ENCODE peak calls at places on chromosome 2, in nine cellular contexts. One of them, this sample, is unnamed.

GRCh38 chr2:207819839-207820784 is 50.4 kb upstream of the FZD5 start:
- DNase-seq in psoas muscle: no peak
- DNase-seq in K562: no peak
- DNase-seq in neural progenitor cell: no peak
- DNase-seq in OCI-LY7: no peak
- DNase-seq in keratinocyte: no peak
- DNase-seq in brain microvascular endothelial cell: no peak
- DNase-seq in colonic mucosa: peak; percentile 94
- DNase-seq in CD8-positive, alpha-beta T cell: no peak
- DNase-seq in this sample: no peak

GRCh38 chr2:146844226-146844990 is 1000.4 kb upstream of the ACVR2A start:
- DNase-seq in psoas muscle: no peak
- DNase-seq in K562: no peak
- DNase-seq in neural progenitor cell: no peak
- DNase-seq in OCI-LY7: no peak
- DNase-seq in keratinocyte: no peak
- DNase-seq in brain microvascular endothelial cell: no peak
- DNase-seq in colonic mucosa: no peak
- DNase-seq in CD8-positive, alpha-beta T cell: no peak
- DNase-seq in this sample: no peak

GRCh38 chr2:71831208-71831577 is 316.5 kb downstream of the CYP26B1 start:
- DNase-seq in psoas muscle: peak; percentile 72
- DNase-seq in K562: no peak
- DNase-seq in neural progenitor cell: no peak
- DNase-seq in OCI-LY7: no peak
- DNase-seq in keratinocyte: no peak
- DNase-seq in brain microvascular endothelial cell: peak; percentile 88
- DNase-seq in colonic mucosa: no peak
- DNase-seq in CD8-positive, alpha-beta T cell: no peak
- DNase-seq in this sample: no peak

GRCh38 chr2:229268626-229269025 is 2.5 kb downstream of the PID1 start:
- DNase-seq in psoas muscle: no peak
- DNase-seq in K562: no peak
- DNase-seq in neural progenitor cell: no peak
- DNase-seq in OCI-LY7: no peak
- DNase-seq in keratinocyte: no peak
- DNase-seq in brain microvascular endothelial cell: peak; percentile 44
- DNase-seq in colonic mucosa: no peak
- DNase-seq in CD8-positive, alpha-beta T cell: no peak
- DNase-seq in this sample: no peak

GRCh38 chr2:166610180-166610919 is 116.3 kb upstream of the SCN7A start:
- DNase-seq in psoas muscle: no peak
- DNase-seq in K562: no peak
- DNase-seq in neural progenitor cell: peak; percentile 25
- DNase-seq in OCI-LY7: no peak
- DNase-seq in keratinocyte: no peak
- DNase-seq in brain microvascular endothelial cell: no peak
- DNase-seq in colonic mucosa: no peak
- DNase-seq in CD8-positive, alpha-beta T cell: no peak
- DNase-seq in this sample: no peak

GRCh38 chr2:176817061-176817565 is 395.5 kb upstream of the HNRNPA3 start:
- DNase-seq in psoas muscle: no peak
- DNase-seq in K562: no peak
- DNase-seq in neural progenitor cell: peak; percentile 11
- DNase-seq in OCI-LY7: peak; percentile 15
- DNase-seq in keratinocyte: no peak
- DNase-seq in brain microvascular endothelial cell: no peak
- DNase-seq in colonic mucosa: no peak
- DNase-seq in CD8-positive, alpha-beta T cell: no peak
- DNase-seq in this sample: peak; percentile 12

GRCh38 chr2:197191948-197192338 is 118.6 kb downstream of the ANKRD44 start:
- DNase-seq in psoas muscle: no peak
- DNase-seq in K562: no peak
- DNase-seq in neural progenitor cell: no peak
- DNase-seq in OCI-LY7: peak; percentile 31
- DNase-seq in keratinocyte: no peak
- DNase-seq in brain microvascular endothelial cell: no peak
- DNase-seq in colonic mucosa: no peak
- DNase-seq in CD8-positive, alpha-beta T cell: no peak
- DNase-seq in this sample: no peak

GRCh38 chr2:43762286-43762685 is 11.6 kb upstream of the DYNC2LI1 start:
- DNase-seq in psoas muscle: no peak
- DNase-seq in K562: no peak
- DNase-seq in neural progenitor cell: no peak
- DNase-seq in OCI-LY7: no peak
- DNase-seq in keratinocyte: no peak
- DNase-seq in brain microvascular endothelial cell: no peak
- DNase-seq in colonic mucosa: no peak
- DNase-seq in CD8-positive, alpha-beta T cell: no peak
- DNase-seq in this sample: no peak

DNA sequence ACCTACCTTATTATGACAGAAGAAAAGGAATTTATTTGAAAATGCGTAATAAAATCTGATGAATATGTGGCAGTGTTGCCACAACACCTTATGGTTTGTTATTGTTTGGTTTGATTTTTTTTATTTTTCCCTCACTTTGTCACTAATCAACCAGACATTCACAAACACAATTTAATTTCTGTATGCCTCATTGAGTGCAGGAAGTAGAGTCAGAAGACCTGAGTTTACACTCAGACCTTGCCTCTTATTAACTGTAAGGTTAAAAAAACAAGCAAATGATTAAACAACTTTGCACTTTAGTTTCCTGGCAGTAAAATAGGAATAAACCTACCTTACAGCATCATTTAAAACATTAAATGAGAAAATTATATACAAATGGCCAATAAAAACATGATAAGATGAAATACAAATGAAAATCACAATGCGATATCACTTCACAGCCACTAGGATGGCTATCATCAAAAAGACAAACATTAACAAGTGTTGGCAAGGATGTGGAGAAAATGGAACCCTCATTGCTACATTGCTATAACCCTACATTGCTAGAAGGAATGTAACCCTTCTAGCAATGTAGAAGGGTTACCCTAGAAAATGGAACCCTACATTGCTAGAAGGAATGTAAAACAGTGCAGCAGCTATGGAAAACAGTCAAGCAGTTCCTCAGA is 3.3 kb downstream of the SESTD1 start:
- DNase-seq in psoas muscle: no peak
- DNase-seq in K562: no peak
- DNase-seq in neural progenitor cell: no peak
- DNase-seq in OCI-LY7: no peak
- DNase-seq in keratinocyte: no peak
- DNase-seq in brain microvascular endothelial cell: no peak
- DNase-seq in colonic mucosa: no peak
- DNase-seq in CD8-positive, alpha-beta T cell: no peak
- DNase-seq in this sample: no peak
- H3K4me3 ChIP-seq in psoas muscle: no peak overlapping the region
- H3K4me3 ChIP-seq in K562: no peak overlapping the region
- H3K4me3 ChIP-seq in neural progenitor cell: no peak overlapping the region
- H3K4me3 ChIP-seq in OCI-LY7: no peak overlapping the region
- H3K4me3 ChIP-seq in keratinocyte: no peak overlapping the region
- H3K4me3 ChIP-seq in brain microvascular endothelial cell: no peak overlapping the region
- H3K4me3 ChIP-seq in colonic mucosa: no peak overlapping the region
- H3K4me3 ChIP-seq in CD8-positive, alpha-beta T cell: no peak overlapping the region
- H3K4me3 ChIP-seq in this sample: no peak overlapping the region

GRCh38 chr2:45859682-45860081 is 208.2 kb downstream of the PRKCE start:
- DNase-seq in psoas muscle: no peak
- DNase-seq in K562: no peak
- DNase-seq in neural progenitor cell: no peak
- DNase-seq in OCI-LY7: no peak
- DNase-seq in keratinocyte: no peak
- DNase-seq in brain microvascular endothelial cell: no peak
- DNase-seq in colonic mucosa: no peak
- DNase-seq in CD8-positive, alpha-beta T cell: no peak
- DNase-seq in this sample: no peak

GRCh38 chr2:45857848-45858520 is 206.5 kb downstream of the PRKCE start:
- DNase-seq in psoas muscle: no peak
- DNase-seq in K562: no peak
- DNase-seq in neural progenitor cell: no peak
- DNase-seq in OCI-LY7: no peak
- DNase-seq in keratinocyte: no peak
- DNase-seq in brain microvascular endothelial cell: no peak
- DNase-seq in colonic mucosa: no peak
- DNase-seq in CD8-positive, alpha-beta T cell: no peak
- DNase-seq in this sample: no peak

GRCh38 chr2:45857206-45857605 is 205.7 kb downstream of the PRKCE start:
- DNase-seq in psoas muscle: no peak
- DNase-seq in K562: no peak
- DNase-seq in neural progenitor cell: no peak
- DNase-seq in OCI-LY7: no peak
- DNase-seq in keratinocyte: no peak
- DNase-seq in brain microvascular endothelial cell: no peak
- DNase-seq in colonic mucosa: no peak
- DNase-seq in CD8-positive, alpha-beta T cell: no peak
- DNase-seq in this sample: no peak

GRCh38 chr2:45862843-45863242 is 211.4 kb downstream of the PRKCE start:
- DNase-seq in psoas muscle: no peak
- DNase-seq in K562: no peak
- DNase-seq in neural progenitor cell: no peak
- DNase-seq in OCI-LY7: no peak
- DNase-seq in keratinocyte: no peak
- DNase-seq in brain microvascular endothelial cell: no peak
- DNase-seq in colonic mucosa: no peak
- DNase-seq in CD8-positive, alpha-beta T cell: no peak
- DNase-seq in this sample: no peak

DNA sequence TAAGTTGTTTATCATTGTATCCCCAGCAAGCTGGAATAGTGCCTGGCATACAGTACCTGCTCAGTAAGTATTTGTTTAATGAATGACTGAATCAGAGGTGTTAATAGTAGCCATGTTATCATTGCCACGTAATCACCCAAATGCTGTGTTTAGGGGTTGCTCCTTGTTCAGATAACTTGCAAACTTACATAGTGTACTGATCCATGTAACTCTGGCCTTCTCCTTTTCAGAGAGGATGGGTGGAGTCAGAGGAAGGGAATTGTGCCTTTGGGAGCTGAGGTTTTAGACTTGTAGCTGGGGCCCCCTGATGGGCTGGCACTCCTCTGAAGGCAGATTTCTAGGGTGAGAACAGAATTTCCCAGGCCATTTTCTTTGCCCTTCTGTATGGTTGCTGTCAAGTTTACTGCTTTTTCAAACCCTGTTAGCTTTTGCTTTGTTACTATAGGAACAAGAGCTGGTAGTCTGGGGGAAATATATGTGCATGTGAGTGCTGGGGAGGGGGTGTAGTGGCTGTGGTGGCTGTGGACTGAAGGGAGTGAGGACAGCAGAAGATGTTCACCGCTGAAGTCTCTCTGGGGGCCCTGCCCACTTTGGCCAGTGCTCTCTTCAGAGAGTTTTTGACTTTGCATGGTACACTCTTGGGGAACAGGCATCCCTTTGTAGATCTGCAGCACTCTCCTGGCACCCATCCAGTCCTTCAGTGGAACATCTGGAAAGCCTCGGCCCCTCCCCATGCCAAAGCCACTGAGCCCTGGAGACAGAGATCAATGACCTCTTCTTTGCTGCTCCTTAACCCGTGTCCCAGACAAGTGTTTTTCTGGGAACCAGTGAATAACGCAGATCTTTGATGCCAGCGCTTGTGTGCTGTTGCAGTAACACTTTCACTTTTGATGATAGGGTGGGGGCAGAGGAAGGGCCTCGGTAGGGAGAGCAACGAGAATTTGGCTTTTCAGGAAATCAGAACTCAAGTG is 208.9 kb downstream of the PRKCE start:
- DNase-seq in psoas muscle: peak; percentile 70
- DNase-seq in K562: no peak
- DNase-seq in neural progenitor cell: no peak
- DNase-seq in OCI-LY7: no peak
- DNase-seq in keratinocyte: no peak
- DNase-seq in brain microvascular endothelial cell: peak; percentile 16
- DNase-seq in colonic mucosa: peak; percentile 35
- DNase-seq in CD8-positive, alpha-beta T cell: no peak
- DNase-seq in this sample: no peak
- TF ChIP-seq CTCF in psoas muscle: no peak
- TF ChIP-seq CTCF in K562: no peak
- TF ChIP-seq CTCF in neural progenitor cell: no peak
- TF ChIP-seq CTCF in OCI-LY7: no peak
- TF ChIP-seq CTCF in keratinocyte: no peak
- TF ChIP-seq CTCF in brain microvascular endothelial cell: no peak
- TF ChIP-seq CTCF in colonic mucosa: no peak
- TF ChIP-seq CTCF in CD8-positive, alpha-beta T cell: no peak
- TF ChIP-seq CTCF in this sample: no peak

GRCh38 chr2:105071379-105071778 is 33.5 kb downstream of the MRPS9 start:
- DNase-seq in psoas muscle: no peak
- DNase-seq in K562: no peak
- DNase-seq in neural progenitor cell: no peak
- DNase-seq in OCI-LY7: no peak
- DNase-seq in keratinocyte: no peak
- DNase-seq in brain microvascular endothelial cell: no peak
- DNase-seq in colonic mucosa: no peak
- DNase-seq in CD8-positive, alpha-beta T cell: no peak
- DNase-seq in this sample: no peak

GRCh38 chr2:105068387-105068786 is 30.5 kb downstream of the MRPS9 start:
- DNase-seq in psoas muscle: no peak
- DNase-seq in K562: no peak
- DNase-seq in neural progenitor cell: no peak
- DNase-seq in OCI-LY7: no peak
- DNase-seq in keratinocyte: no peak
- DNase-seq in brain microvascular endothelial cell: no peak
- DNase-seq in colonic mucosa: no peak
- DNase-seq in CD8-positive, alpha-beta T cell: no peak
- DNase-seq in this sample: no peak

GRCh38 chr2:105070010-105070865 is 32.4 kb downstream of the MRPS9 start:
- DNase-seq in psoas muscle: no peak
- DNase-seq in K562: no peak
- DNase-seq in neural progenitor cell: no peak
- DNase-seq in OCI-LY7: no peak
- DNase-seq in keratinocyte: no peak
- DNase-seq in brain microvascular endothelial cell: no peak
- DNase-seq in colonic mucosa: no peak
- DNase-seq in CD8-positive, alpha-beta T cell: no peak
- DNase-seq in this sample: no peak

GRCh38 chr2:105072039-105072438 is 34.2 kb downstream of the MRPS9 start:
- DNase-seq in psoas muscle: no peak
- DNase-seq in K562: no peak
- DNase-seq in neural progenitor cell: no peak
- DNase-seq in OCI-LY7: no peak
- DNase-seq in keratinocyte: no peak
- DNase-seq in brain microvascular endothelial cell: no peak
- DNase-seq in colonic mucosa: no peak
- DNase-seq in CD8-positive, alpha-beta T cell: no peak
- DNase-seq in this sample: no peak

GRCh38 chr2:105068875-105069274 is 31.0 kb downstream of the MRPS9 start:
- DNase-seq in psoas muscle: no peak
- DNase-seq in K562: no peak
- DNase-seq in neural progenitor cell: no peak
- DNase-seq in OCI-LY7: no peak
- DNase-seq in keratinocyte: no peak
- DNase-seq in brain microvascular endothelial cell: no peak
- DNase-seq in colonic mucosa: peak; percentile 47
- DNase-seq in CD8-positive, alpha-beta T cell: no peak
- DNase-seq in this sample: no peak
- H3K27ac ChIP-seq in psoas muscle: no peak overlapping the region
- H3K27ac ChIP-seq in K562: no peak overlapping the region
- H3K27ac ChIP-seq in neural progenitor cell: no peak overlapping the region
- H3K27ac ChIP-seq in OCI-LY7: no peak overlapping the region
- H3K27ac ChIP-seq in keratinocyte: no peak overlapping the region
- H3K27ac ChIP-seq in brain microvascular endothelial cell: no peak overlapping the region
- H3K27ac ChIP-seq in colonic mucosa: peak overlapping the region; percentile 13
- H3K27ac ChIP-seq in CD8-positive, alpha-beta T cell: no peak overlapping the region
- H3K27ac ChIP-seq in this sample: no peak overlapping the region

DNA sequence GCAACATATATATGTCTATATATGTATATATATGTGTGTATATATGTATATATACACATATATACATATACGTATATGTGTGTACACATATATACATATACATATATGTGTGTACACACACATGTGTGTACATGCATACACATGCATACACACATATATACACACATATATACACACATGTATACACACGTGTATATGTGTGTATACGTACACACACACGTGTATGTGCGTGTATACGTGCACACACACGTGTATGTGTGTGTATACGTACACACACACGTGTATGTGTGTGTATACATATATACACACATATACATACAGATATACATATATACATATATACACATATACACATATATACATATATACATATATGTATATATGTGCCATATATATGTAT is 89.4 kb downstream of the SPHKAP start:
- DNase-seq in psoas muscle: no peak
- DNase-seq in K562: no peak
- DNase-seq in neural progenitor cell: no peak
- DNase-seq in OCI-LY7: no peak
- DNase-seq in keratinocyte: no peak
- DNase-seq in brain microvascular endothelial cell: no peak
- DNase-seq in colonic mucosa: no peak
- DNase-seq in CD8-positive, alpha-beta T cell: no peak
- DNase-seq in this sample: no peak
- H3K4me3 ChIP-seq in psoas muscle: no peak overlapping the region
- H3K4me3 ChIP-seq in K562: no peak overlapping the region
- H3K4me3 ChIP-seq in neural progenitor cell: no peak overlapping the region
- H3K4me3 ChIP-seq in OCI-LY7: no peak overlapping the region
- H3K4me3 ChIP-seq in keratinocyte: no peak overlapping the region
- H3K4me3 ChIP-seq in brain microvascular endothelial cell: no peak overlapping the region
- H3K4me3 ChIP-seq in colonic mucosa: no peak overlapping the region
- H3K4me3 ChIP-seq in CD8-positive, alpha-beta T cell: no peak overlapping the region
- H3K4me3 ChIP-seq in this sample: no peak overlapping the region